ENCODE peak calls at places on chromosomes 11 and 22, in ten cellular contexts. Z is nephron progenitor cell; D is tibial nerve; V is kidney epithelial cell; Q is HFFc6; A is spleen; Y is right lobe of liver; O is CD8-positive, alpha-beta T cell; I is RWPE2; M is HL-60. C is an unnamed sample.

GRCh38 chr22:31263896-31264295 is 28.4 kb downstream of the PIK3IP1 start:
- DNase-seq in Q (no peak), O (no peak), A (no peak), Y (no peak), Z (no peak), I (no peak), D (no peak), V (no peak), M (no peak), C (no peak)

GRCh38 chr11:73530109-73530508 is 67.8 kb downstream of the FAM168A start:
- DNase-seq in Y (no peak), M (no peak), Z (no peak), O (no peak), D (no peak), A (no peak), V (no peak), I (no peak), Q (no peak), C (no peak)

GRCh38 chr11:78350646-78351165 is 66.9 kb downstream of the GAB2 start:
- DNase-seq in I (no peak), Q (peak; percentile 20), V (no peak), M (peak; percentile 40), D (no peak), A (no peak), Z (no peak), Y (no peak), O (no peak), C (no peak)

GRCh38 chr22:45550891-45551290 is 48.2 kb downstream of the FBLN1 start:
- DNase-seq in D (no peak), I (no peak), Y (no peak), O (no peak), Q (no peak), Z (no peak), M (no peak), A (no peak), V (no peak), C (no peak)

GRCh38 chr22:42277988-42278776 is 7.7 kb upstream of the TCF20 start:
- DNase-seq in V (no peak), O (no peak), A (peak; percentile 77), M (no peak), D (no peak), Y (no peak), I (no peak), Z (no peak), Q (no peak), C (peak; percentile 61)

GRCh38 chr11:94737171-94737611 is 31.0 kb upstream of the AMOTL1 start:
- DNase-seq in Y (no peak), Z (no peak), M (no peak), O (no peak), Q (peak; percentile 58), I (no peak), A (no peak), V (no peak), D (no peak), C (no peak)

GRCh38 chr22:38964306-38964705 is 6.9 kb downstream of the APOBEC3A start:
- DNase-seq in O (no peak), Y (peak; percentile 46), Z (no peak), Q (no peak), A (peak; percentile 72), I (no peak), M (no peak), V (no peak), D (no peak), C (no peak)

GRCh38 chr11:112634551-112634950 is 326.7 kb upstream of the NCAM1 start:
- DNase-seq in Y (no peak), I (no peak), Z (no peak), M (no peak), O (no peak), A (no peak), V (no peak), Q (no peak), D (no peak), C (no peak)

GRCh38 chr11:8597182-8597581 is 3.2 kb upstream of the STK33 start:
- DNase-seq in O (no peak), Q (peak; percentile 14), D (no peak), Z (no peak), Y (no peak), I (no peak), A (no peak), M (peak; percentile 72), V (no peak), C (no peak)

GRCh38 chr11:86569109-86569508 is 103.3 kb downstream of the ME3 start:
- DNase-seq in D (no peak), M (no peak), Y (no peak), V (no peak), I (no peak), Q (no peak), O (no peak), A (no peak), Z (no peak), C (no peak)

GRCh38 chr11:79440451-79441158 is at the start of gene TENM4:
- DNase-seq in I (peak; percentile 69), O (no peak), V (peak; percentile 76), Q (peak; percentile 92), Y (peak; percentile 57), M (peak; percentile 7), Z (peak; percentile 78), D (peak; percentile 52), A (peak; percentile 89), C (peak; percentile 52)

GRCh38 chr11:65366340-65366773 is 11.8 kb downstream of the TIGD3 start:
- DNase-seq in I (no peak), Z (no peak), Q (peak; percentile 82), D (no peak), O (peak; percentile 31), V (no peak), Y (no peak), A (no peak), M (no peak), C (peak; percentile 86)

GRCh38 chr11:86459682-86460460 is 85.2 kb downstream of the CCDC81 start:
- DNase-seq in M (no peak), A (no peak), V (peak; percentile 88), D (no peak), I (peak; percentile 88), Q (peak; percentile 72), Z (no peak), O (no peak), Y (no peak), C (no peak)

GRCh38 chr22:28930357-28931007 is 47.1 kb downstream of the ZNRF3 start:
- DNase-seq in D (no peak), Y (no peak), Z (no peak), M (no peak), A (no peak), O (no peak), Q (no peak), I (no peak), V (peak; percentile 83), C (no peak)

DNA sequence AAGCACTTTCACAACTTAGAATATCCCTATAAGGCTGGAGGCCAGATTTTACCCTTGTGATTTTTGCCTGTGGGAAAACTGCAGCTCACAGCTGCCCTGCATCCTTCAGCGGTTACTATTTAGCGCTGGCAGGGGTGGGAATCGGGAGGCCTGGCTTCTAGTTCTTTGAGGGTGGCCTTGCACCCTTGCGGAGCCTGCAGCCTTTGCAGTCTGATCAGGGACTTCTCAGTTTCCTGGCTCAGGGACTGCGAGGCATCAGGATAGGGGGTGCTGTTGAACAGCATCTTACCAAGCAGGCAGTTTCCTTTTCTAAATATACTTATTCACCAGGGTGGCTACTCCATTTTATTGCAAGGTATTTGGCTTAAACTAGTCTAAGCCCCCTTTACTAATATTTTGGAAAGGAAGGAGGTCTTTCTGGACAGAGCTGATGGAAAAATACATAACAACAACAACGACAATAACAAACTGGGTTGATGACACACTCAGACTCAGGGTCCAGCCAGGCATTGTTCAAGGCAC is 2.9 kb upstream of the APOA1 start:
- DNase-seq in Q (no peak), Z (no peak), I (no peak), M (no peak), Y (no peak), O (no peak), D (no peak), V (no peak), A (peak; percentile 52), C (no peak)
- TF ChIP-seq CTCF in Q (peak; percentile 59), Z (no peak), I (no peak), M (no peak), Y (peak; percentile 32), O (no peak), D (peak; percentile 20), V (no peak), A (no peak), C (no peak)

DNA sequence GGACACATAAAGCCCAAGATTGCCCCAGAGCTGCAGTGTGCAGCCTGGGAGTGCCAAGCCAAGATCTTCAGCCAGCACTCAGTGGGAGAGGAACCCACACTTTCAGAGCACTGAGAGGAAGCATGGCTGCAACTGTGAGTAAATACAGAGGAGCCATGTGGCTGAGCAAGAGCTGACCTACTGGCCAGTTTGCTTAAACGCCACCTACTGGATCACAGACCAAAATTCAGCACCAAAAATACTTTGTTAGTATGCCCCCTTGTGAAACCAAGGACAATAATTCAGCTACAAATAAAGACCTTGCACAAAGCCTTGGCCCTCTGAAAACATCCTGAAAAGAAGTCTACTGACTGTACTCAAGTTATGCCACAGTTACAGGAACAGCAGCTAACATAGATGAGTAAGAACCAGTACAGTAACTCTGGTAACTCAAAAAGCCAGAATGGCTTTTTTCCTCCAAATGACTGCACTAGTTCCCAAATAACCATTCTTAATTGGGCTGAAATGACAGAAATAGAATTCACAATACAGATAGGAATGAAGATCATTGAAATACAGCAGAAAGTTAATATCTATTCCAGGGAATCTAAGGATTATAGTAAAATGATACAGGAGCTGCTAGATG is 10.1 kb upstream of the OR4A15 start:
- DNase-seq in I (no peak), O (no peak), Q (no peak), A (no peak), Z (no peak), M (no peak), Y (no peak), D (no peak), V (no peak), C (no peak)
- TF ChIP-seq CTCF in I (no peak), O (no peak), Q (peak; percentile 22), A (no peak), Z (no peak), M (no peak), Y (peak; percentile 30), D (no peak), V (no peak), C (no peak)

GRCh38 chr11:14148653-14149273 is 186.2 kb downstream of the SPON1 start:
- DNase-seq in Z (no peak), D (no peak), Q (peak; percentile 45), A (no peak), I (no peak), O (no peak), M (no peak), Y (no peak), V (no peak), C (peak; percentile 17)
- TF ChIP-seq CTCF in Z (peak; percentile 55), D (peak; percentile 33), Q (peak; percentile 80), A (peak; percentile 49), I (peak; percentile 62), O (peak; percentile 75), M (peak; percentile 16), Y (peak; percentile 74), V (peak; percentile 49), C (no peak)

DNA sequence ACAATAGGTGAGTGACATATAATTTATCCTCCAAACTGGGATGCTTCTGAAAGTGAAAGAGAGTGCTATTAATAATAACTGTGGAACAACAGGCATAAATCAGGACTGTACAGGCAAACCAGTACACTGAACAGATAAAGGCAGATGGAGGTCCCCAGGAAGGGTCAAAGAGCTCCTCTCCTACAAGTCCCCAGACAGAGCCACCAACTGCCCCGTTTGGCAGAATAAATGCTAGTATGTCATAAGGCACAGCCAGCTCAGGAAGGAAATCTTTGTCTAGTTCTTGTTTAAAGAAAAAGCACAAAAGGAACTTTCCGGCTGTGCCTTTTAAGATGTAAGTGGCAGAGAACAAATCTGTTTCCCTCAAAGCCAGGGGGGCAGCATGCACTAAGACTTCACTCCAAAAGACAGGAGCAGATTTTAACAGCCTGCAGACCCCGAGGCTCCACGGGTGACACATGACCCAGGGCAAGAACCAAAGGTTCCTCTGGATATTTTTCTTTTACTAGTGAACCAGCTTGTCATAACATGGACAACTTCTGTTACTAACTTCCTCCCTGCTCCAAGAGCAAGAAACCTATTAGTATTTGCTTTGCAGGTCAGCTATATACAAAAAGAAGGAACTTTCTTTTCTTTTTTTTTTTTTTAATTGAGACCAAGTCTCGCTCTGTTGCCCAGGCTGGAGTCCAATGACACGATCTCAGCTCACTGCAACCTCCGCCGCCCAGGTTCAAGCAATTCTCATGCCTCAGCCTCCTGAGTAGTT is 50.2 kb downstream of the MYH9 start:
- DNase-seq in Q (no peak), Z (no peak), M (no peak), D (no peak), V (no peak), O (no peak), Y (no peak), I (no peak), A (no peak), C (no peak)
- TF ChIP-seq CTCF in Q (no peak), Z (no peak), M (no peak), D (no peak), V (no peak), O (no peak), Y (no peak), I (no peak), A (no peak), C (no peak)